ENCODE peak calls at places on chromosomes 16 and 17, in six cellular contexts. J, G, A, S, Z and Q are unnamed samples.

GRCh38 chr17:57984226-57984890 is 3.7 kb downstream of the VEZF1 start:
- DNase-seq in G (no peak), Z (no peak), J (no peak), S (no peak), A (no peak), Q (no peak)

GRCh38 chr16:11978080-11978479 is 1.5 kb downstream of the SNX29 start:
- DNase-seq in A (no peak), J (no peak), Z (no peak), G (no peak), S (no peak), Q (no peak)

GRCh38 chr17:78338860-78339259 is 21.0 kb downstream of the SOCS3 start:
- DNase-seq in J (no peak), S (no peak), Z (no peak), A (peak; percentile 53), G (no peak), Q (no peak)

GRCh38 chr16:80105160-80105559 is 435.6 kb upstream of the DYNLRB2 start:
- DNase-seq in J (no peak), S (no peak), G (no peak), Z (no peak), A (no peak), Q (no peak)

GRCh38 chr16:69926241-69926640 is 24.9 kb upstream of the CLEC18A start:
- DNase-seq in S (no peak), A (no peak), Z (no peak), J (no peak), G (no peak), Q (no peak)

GRCh38 chr17:61495161-61495857 is 43.1 kb downstream of the TBX4 start:
- DNase-seq in G (no peak), Z (no peak), A (no peak), J (no peak), S (no peak), Q (no peak)

GRCh38 chr17:42512733-42513251 is 23.2 kb upstream of the NAGLU start:
- DNase-seq in A (no peak), S (no peak), Z (no peak), G (no peak), J (no peak), Q (no peak)

GRCh38 chr17:52271781-52272180 is 113.3 kb upstream of the CA10 start:
- DNase-seq in S (no peak), Z (no peak), G (no peak), J (no peak), A (no peak), Q (no peak)

GRCh38 chr16:85867189-85867588 is 31.8 kb upstream of the IRF8 start:
- DNase-seq in G (no peak), Z (no peak), J (no peak), S (no peak), A (no peak), Q (no peak)

GRCh38 chr17:49000943-49001342 is 3.8 kb downstream of the IGF2BP1 start:
- DNase-seq in A (no peak), S (no peak), J (no peak), G (no peak), Z (no peak), Q (no peak)

GRCh38 chr16:13062219-13062618 is 160.8 kb downstream of the SHISA9 start:
- DNase-seq in A (no peak), G (no peak), J (no peak), S (no peak), Z (no peak), Q (no peak)

GRCh38 chr17:66073384-66073783 is 118.5 kb downstream of the CEP112 start:
- DNase-seq in Z (no peak), J (no peak), G (no peak), A (no peak), S (no peak), Q (no peak)

GRCh38 chr17:68200689-68201424 is 47.0 kb upstream of the AMZ2 start:
- DNase-seq in G (peak; percentile 78), S (peak; percentile 94), J (peak; percentile 86), A (peak; percentile 83), Z (peak; percentile 65), Q (peak; percentile 74)

GRCh38 chr16:49986351-49987124 is 38.5 kb upstream of the CNEP1R1 start:
- DNase-seq in Z (no peak), G (no peak), S (peak; percentile 16), A (no peak), J (no peak), Q (no peak)

GRCh38 chr16:81291117-81291516 is 23.6 kb upstream of the GAN start:
- DNase-seq in S (no peak), A (no peak), Z (no peak), J (no peak), G (no peak), Q (no peak)

GRCh38 chr17:81537856-81538555 is 9.8 kb downstream of the FSCN2 start:
- DNase-seq in G (no peak), J (no peak), S (no peak), A (peak; percentile 91), Z (peak; percentile 77), Q (no peak)

GRCh38 chr16:2512920-2513404 is 790 bp upstream of the ATP6V0C start:
- DNase-seq in G (peak; percentile 57), A (peak; percentile 63), Z (no peak), S (peak; percentile 58), J (no peak), Q (no peak)

GRCh38 chr16:85557083-85557975 is 55.8 kb upstream of the GSE1 start:
- DNase-seq in Z (peak; percentile 48), J (no peak), G (peak; percentile 89), S (peak; percentile 61), A (peak; percentile 70), Q (no peak)

GRCh38 chr16:8948069-8948593 is 15.6 kb downstream of the USP7 start:
- DNase-seq in Z (no peak), J (no peak), S (no peak), A (no peak), G (no peak), Q (no peak)

GRCh38 chr17:81057777-81058176 is 22.8 kb downstream of the BAIAP2 start:
- DNase-seq in G (no peak), Z (no peak), J (no peak), A (no peak), S (peak; percentile 65), Q (no peak)

GRCh38 chr16:56013962-56014552 is 138.9 kb upstream of the CES5A start:
- DNase-seq in A (peak; percentile 38), J (peak; percentile 57), Z (no peak), S (no peak), G (peak; percentile 62), Q (no peak)

GRCh38 chr17:45129940-45130639 is 2.2 kb downstream of the PLCD3 start:
- DNase-seq in J (peak; percentile 17), Z (peak; percentile 53), G (peak; percentile 45), A (no peak), S (no peak), Q (no peak)

GRCh38 chr17:56009795-56010715 is 143.2 kb upstream of the ANKFN1 start:
- DNase-seq in Z (peak; percentile 15), G (no peak), J (no peak), A (no peak), S (no peak), Q (no peak)

GRCh38 chr16:72182976-72183375 is 11.0 kb upstream of the PMFBP1 start:
- DNase-seq in S (no peak), A (no peak), J (no peak), Z (no peak), G (no peak), Q (no peak)

GRCh38 chr16:82361885-82362284 is 191.9 kb upstream of the MPHOSPH6 start:
- DNase-seq in J (no peak), Z (no peak), S (no peak), A (no peak), G (no peak), Q (no peak)

GRCh38 chr16:89048087-89048729 is 45.4 kb upstream of the ACSF3 start:
- DNase-seq in S (no peak), Z (no peak), J (no peak), A (no peak), G (no peak), Q (no peak)

GRCh38 chr17:70011750-70012149 is 63.3 kb upstream of the KCNJ16 start:
- DNase-seq in Z (no peak), A (no peak), G (no peak), S (no peak), J (no peak), Q (no peak)
- H3K9me3 ChIP-seq in Z (no peaks in the 10 kb centered on the region), A (no peaks in the 10 kb centered on the region), G (no peaks in the 10 kb centered on the region), S (no peaks in the 10 kb centered on the region), J (no peaks in the 10 kb centered on the region), Q (no peaks in the 10 kb centered on the region)

DNA sequence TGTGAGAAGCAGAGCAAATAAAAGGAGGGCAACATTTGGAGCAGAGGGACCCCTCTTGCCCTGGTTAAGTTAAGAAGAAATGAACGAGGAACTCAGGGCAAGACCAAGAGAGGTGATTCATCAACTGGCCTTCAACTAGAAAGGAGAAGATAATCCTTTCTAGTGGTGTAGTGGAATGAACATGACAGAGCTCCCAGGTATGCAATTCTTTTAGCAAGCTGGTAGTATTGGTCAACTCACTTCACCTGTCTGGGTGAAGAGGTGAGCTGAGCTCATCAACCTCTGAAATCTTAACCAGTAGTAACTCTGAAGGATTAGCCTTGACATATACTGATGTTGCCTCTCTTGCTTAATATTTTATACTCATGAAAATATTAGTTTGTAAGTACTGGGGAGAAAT is 1024.7 kb upstream of the GOT2 start:
- DNase-seq in G (no peak), A (no peak), J (no peak), Z (no peak), S (no peak), Q (no peak)
- H3K9me3 ChIP-seq in G (no peaks in the 10 kb centered on the region), A (no peaks in the 10 kb centered on the region), J (no peaks in the 10 kb centered on the region), Z (no peaks in the 10 kb centered on the region), S (no peaks in the 10 kb centered on the region), Q (no peaks in the 10 kb centered on the region)

DNA sequence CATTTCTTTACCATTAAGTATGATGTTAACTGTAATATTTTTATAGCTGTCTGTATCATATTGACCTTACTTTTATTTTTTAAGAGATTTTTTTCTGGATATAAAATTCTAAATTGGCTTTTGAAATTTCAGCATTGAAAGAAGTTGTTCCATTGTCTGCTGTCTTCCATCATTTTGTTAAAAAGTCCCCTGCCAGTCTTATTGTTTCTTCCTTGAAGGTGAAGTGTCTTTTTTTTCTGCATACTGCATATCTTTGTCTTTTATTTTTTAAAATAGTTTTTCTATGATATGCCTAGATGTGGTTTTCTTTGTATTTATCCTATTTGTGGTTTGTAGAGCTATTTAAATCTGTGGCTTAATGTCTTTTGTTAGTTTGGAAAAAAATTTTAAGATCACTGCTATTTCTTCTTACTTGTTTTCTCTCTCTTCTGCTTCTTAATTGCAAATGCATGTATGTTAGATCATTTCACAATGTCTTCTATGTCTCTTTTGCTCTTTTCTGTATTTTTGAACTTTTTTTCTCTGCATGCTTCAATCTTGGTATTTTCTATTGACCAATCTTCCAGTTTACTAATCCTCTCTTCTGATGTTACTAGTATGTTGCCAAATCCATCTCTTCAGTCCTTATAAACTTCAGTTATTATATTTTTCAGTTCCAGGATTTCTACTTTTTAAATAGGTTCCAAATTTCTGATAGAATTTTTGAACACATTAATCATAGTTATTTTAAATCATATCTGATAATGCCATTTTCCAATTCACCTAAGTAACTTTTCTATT is 20.2 kb downstream of the IL21R start:
- DNase-seq in S (no peak), Z (no peak), G (no peak), J (no peak), A (no peak), Q (no peak)
- H3K9me3 ChIP-seq in S (peaks cover 26% of the 10 kb centered on the region), Z (no peaks in the 10 kb centered on the region), G (no peaks in the 10 kb centered on the region), J (peaks cover 26% of the 10 kb centered on the region), A (no peaks in the 10 kb centered on the region), Q (peaks cover 10% of the 10 kb centered on the region)

GRCh38 chr17:27181935-27182334 is 112.0 kb upstream of the WSB1 start:
- DNase-seq in Z (no peak), A (no peak), G (no peak), J (no peak), S (no peak), Q (no peak)

GRCh38 chr17:27180322-27180721 is 113.6 kb upstream of the WSB1 start:
- DNase-seq in G (no peak), A (no peak), S (no peak), J (no peak), Z (no peak), Q (no peak)
- H3K9me3 ChIP-seq in G (no peaks in the 10 kb centered on the region), A (no peaks in the 10 kb centered on the region), S (peaks cover 3% of the 10 kb centered on the region), J (no peaks in the 10 kb centered on the region), Z (no peaks in the 10 kb centered on the region), Q (peaks cover 3% of the 10 kb centered on the region)